ENCODE peak calls at places on chromosomes 2 and 18, in four cellular contexts. G, A, U and R are unnamed samples.

GRCh38 chr2:64093341-64093740 is 50.9 kb downstream of the PELI1 start:
- DNase-seq in G (no peak), A (no peak), U (no peak), R (no peak)

GRCh38 chr2:170313636-170314348 is 135.8 kb downstream of the MYO3B start:
- DNase-seq in G (no peak), A (no peak), U (peak; percentile 44), R (no peak)

GRCh38 chr2:11234309-11234708 is 79.0 kb downstream of the SLC66A3 start:
- DNase-seq in G (no peak), A (no peak), U (no peak), R (no peak)

GRCh38 chr2:134173338-134174016 is 80.4 kb upstream of the MGAT5 start:
- DNase-seq in G (no peak), A (no peak), U (no peak), R (no peak)

GRCh38 chr2:74424139-74424992 is 2.8 kb downstream of the WDR54 start:
- DNase-seq in G (no peak), A (no peak), U (no peak), R (no peak)

GRCh38 chr2:224359569-224359968 is 42.3 kb downstream of the FAM124B start:
- DNase-seq in G (peak; percentile 59), A (no peak), U (no peak), R (no peak)

GRCh38 chr2:73013941-73014340 is 57.6 kb downstream of the SFXN5 start:
- DNase-seq in G (no peak), A (no peak), U (peak; percentile 63), R (no peak)

GRCh38 chr2:85911836-85912692 is 23.3 kb upstream of the ST3GAL5 start:
- DNase-seq in G (no peak), A (no peak), U (no peak), R (no peak)

GRCh38 chr2:46674451-46674850 is 195.1 kb downstream of the TMEM247 start:
- DNase-seq in G (no peak), A (no peak), U (no peak), R (no peak)

GRCh38 chr2:199485732-199486335 is 28.1 kb upstream of the SATB2 start:
- DNase-seq in G (peak; percentile 83), A (peak; percentile 27), U (peak; percentile 31), R (no peak)

GRCh38 chr2:36406296-36406695 is 50.7 kb downstream of the CRIM1 start:
- DNase-seq in G (no peak), A (no peak), U (no peak), R (no peak)

DNA sequence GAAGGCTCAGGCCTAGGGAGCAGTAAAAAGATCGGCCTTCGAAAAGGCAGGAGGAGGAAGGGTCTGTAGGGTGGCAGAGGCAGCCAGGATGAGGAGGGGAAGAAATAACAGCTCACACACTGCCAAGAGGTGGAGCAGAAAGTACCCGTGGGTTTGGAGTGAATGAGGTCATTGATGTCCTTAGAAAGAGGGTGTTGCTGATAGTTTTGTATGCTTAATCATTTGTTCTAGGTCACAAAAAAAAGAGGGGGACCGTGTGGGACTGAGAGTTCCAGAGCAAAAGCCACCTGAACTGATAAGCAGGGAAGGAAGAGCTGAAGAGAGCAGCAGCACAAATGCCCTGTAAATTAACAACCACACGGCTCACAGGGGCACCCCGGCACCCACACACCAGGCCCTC is 140.4 kb downstream of the FAM161A start:
- DNase-seq in G (no peak), A (no peak), U (no peak), R (no peak)
- TF ChIP-seq CTCF in G (no peak), A (no peak), U (no peak), R (no peak)

DNA sequence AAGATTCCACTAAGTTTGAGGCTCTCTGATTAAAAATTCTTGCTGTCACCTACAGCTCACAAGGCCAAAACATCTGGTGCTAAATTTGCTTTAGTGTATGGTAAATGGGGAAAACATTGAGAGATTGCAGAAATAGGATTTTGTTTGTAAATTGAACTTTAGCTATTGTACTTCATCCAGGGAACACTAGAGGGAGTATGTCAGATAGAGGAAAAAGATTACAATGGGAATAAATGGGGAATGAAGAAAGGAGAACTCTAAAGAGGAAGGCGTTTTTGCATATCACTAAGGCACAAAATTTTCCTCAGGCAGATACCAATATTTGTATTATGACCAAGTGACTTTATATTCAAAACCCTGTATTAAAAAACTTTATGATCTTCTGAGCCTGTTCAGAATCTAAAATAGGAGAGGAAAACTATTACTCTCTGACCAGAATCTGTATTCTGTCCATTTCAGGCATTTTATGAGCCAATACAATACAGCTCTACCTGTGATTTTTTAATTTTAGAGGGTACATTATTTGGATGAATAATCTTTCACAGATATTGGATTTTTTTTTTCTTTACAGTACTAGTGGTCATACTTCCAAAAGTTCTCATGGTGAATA is 52.3 kb upstream of the ITGB6 start:
- DNase-seq in G (peak; percentile 33), A (peak; percentile 32), U (peak; percentile 29), R (no peak)
- H3K4me3 ChIP-seq in G (no peak overlapping the region), A (no peak overlapping the region), U (no peak overlapping the region), R (peak overlapping the region; percentile 59)

GRCh38 chr2:231360401-231360800 is 35.1 kb upstream of the B3GNT7 start:
- DNase-seq in G (no peak), A (no peak), U (no peak), R (no peak)

GRCh38 chr2:231361701-231362588 is 33.6 kb upstream of the B3GNT7 start:
- DNase-seq in G (no peak), A (no peak), U (no peak), R (no peak)

GRCh38 chr2:231360881-231361294 is 34.6 kb upstream of the B3GNT7 start:
- DNase-seq in G (no peak), A (no peak), U (no peak), R (no peak)

GRCh38 chr2:231364061-231364460 is 31.4 kb upstream of the B3GNT7 start:
- DNase-seq in G (no peak), A (no peak), U (no peak), R (no peak)

DNA sequence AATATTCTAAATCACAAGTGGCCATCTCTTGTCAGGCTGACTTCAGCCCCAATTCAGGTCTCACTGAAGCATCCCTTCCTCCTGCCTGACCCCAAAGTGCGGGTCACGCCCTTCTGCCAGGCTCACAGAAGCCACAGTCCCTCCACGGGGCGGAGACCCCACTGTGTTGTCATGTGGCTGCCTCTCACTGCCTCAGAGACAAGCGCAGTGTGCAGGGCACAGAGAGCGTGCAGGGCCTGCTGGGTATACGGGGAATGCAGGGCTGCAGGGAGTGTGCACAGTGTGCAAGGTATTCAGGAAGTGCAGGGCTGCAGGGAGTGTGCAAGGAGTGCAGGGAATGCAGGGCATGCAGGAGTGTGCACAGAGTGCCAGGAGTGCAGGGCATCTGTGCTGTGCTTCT is 32.7 kb upstream of the B3GNT7 start:
- DNase-seq in G (no peak), A (no peak), U (no peak), R (no peak)
- TF ChIP-seq CTCF in G (no peak), A (no peak), U (no peak), R (no peak)

GRCh38 chr2:216694826-216695217 is 527 bp downstream of the IGFBP5 start:
- DNase-seq in G (peak; percentile 43), A (no peak), U (no peak), R (no peak)

GRCh38 chr2:216696321-216696720 is 972 bp upstream of the IGFBP5 start:
- DNase-seq in G (no peak), A (no peak), U (no peak), R (no peak)

GRCh38 chr2:216694201-216694825 is 1.0 kb downstream of the IGFBP5 start:
- DNase-seq in G (peak; percentile 84), A (no peak), U (no peak), R (no peak)

GRCh38 chr2:216696751-216697560 is 1.6 kb upstream of the IGFBP5 start:
- DNase-seq in G (peak; percentile 36), A (no peak), U (no peak), R (no peak)

DNA sequence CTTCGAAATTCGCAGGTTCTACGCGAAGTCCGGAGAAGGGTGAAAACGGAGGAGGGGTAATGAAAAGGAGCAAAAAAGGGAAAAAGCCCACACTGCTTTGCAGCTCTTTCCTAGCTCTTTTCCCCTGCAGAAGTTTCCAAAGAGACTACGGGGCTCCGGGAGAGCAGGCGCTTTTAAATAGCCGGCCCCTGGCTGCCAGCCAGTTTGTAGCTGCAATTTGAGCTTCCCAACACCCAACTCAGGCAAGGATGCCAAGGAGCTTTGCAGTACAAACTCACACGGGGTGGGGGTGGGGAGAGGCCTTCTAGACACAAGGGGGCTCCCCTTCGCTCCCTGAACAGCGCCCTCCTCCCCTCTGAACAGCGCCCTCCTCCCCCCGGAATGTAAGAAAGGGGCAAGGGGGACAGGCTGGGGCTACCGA is at the start of gene IGFBP5:
- DNase-seq in G (peak; percentile 94), A (peak; percentile 67), U (peak; percentile 81), R (no peak)
- H3K4me3 ChIP-seq in G (peak within 1 kb of the TSS; percentile 80), A (peak within 1 kb of the TSS; percentile 44), U (peak within 1 kb of the TSS; percentile 70), R (peak within 1 kb of the TSS; percentile 71)

GRCh38 chr2:180540761-180541160 is 439.6 kb upstream of the UBE2E3 start:
- DNase-seq in G (no peak), A (no peak), U (no peak), R (no peak)
- TF ChIP-seq CTCF in G (no peak), A (no peak), U (no peak), R (no peak)

GRCh38 chr2:99487906-99488305 is 1.9 kb downstream of the REV1 start:
- DNase-seq in G (no peak), A (no peak), U (no peak), R (no peak)
- H3K4me3 ChIP-seq in G (no peak overlapping the region), A (peak overlapping the region; percentile 88), U (no peak overlapping the region), R (peak overlapping the region; percentile 85)

GRCh38 chr2:41400057-41400665 is 647.7 kb upstream of the PKDCC start:
- DNase-seq in G (peak; percentile 78), A (no peak), U (no peak), R (no peak)
- TF ChIP-seq CTCF in G (peak; percentile 55), A (peak; percentile 20), U (peak; percentile 41), R (peak; percentile 62)

DNA sequence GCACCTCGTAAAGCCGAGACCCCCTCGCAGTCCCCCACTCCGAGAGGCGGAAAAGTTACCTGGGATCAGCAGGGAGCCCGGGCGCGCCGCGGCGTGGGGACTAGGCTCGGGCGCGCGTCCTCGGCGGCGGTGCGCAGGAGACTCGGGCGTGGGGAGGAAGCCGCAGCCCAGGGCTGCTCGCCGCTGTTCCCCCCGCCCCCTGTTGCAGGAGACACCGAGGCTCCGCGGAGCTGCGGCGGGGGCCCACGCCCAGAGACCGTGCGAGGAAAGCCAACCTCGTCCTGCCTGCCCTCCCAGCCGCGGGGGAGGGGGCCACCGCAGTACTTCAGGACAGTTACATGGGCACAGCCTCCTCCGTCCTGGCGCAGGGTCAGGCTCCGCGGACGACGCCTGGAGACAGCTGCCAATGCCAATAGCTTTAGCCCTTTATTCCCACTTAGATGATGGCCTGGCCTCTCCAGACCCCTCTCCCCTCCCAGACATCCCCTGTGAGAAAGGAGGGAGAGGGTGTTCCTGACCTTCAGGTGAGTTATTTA is at the start of gene EPB41L3:
- DNase-seq in G (peak; percentile 55), A (no peak), U (no peak), R (no peak)
- H3K4me3 ChIP-seq in G (peak within 1 kb of the TSS; percentile 78), A (peak within 1 kb of the TSS; percentile 64), U (peak within 1 kb of the TSS; percentile 72), R (peak within 1 kb of the TSS; percentile 53)

GRCh38 chr2:120984046-120984445 is 248.4 kb downstream of the GLI2 start:
- DNase-seq in G (no peak), A (no peak), U (no peak), R (no peak)
- TF ChIP-seq CTCF in G (no peak), A (no peak), U (no peak), R (no peak)